ENCODE peak calls at places on chromosome 20, in four cellular contexts. M, D, B and S are unnamed samples.

GRCh38 chr20:23344336-23344735 is 6.3 kb upstream of the NXT1 start:
- DNase-seq in M (no peak), D (no peak), B (no peak), S (no peak)

GRCh38 chr20:20820104-20820503 is 107.7 kb upstream of the RALGAPA2 start:
- DNase-seq in M (no peak), D (peak; percentile 73), B (no peak), S (no peak)

GRCh38 chr20:3738109-3739053 is 5.9 kb downstream of the HSPA12B start:
- DNase-seq in M (no peak), D (peak; percentile 18), B (no peak), S (no peak)

GRCh38 chr20:18019068-18019467 is 38.6 kb downstream of the OVOL2 start:
- DNase-seq in M (no peak), D (peak; percentile 67), B (no peak), S (peak; percentile 11)

GRCh38 chr20:41150664-41151063 is 13.3 kb downstream of the PLCG1 start:
- DNase-seq in M (no peak), D (no peak), B (no peak), S (no peak)

GRCh38 chr20:12047838-12048432 is 130.2 kb downstream of the BTBD3 start:
- DNase-seq in M (no peak), D (no peak), B (no peak), S (peak; percentile 20)

GRCh38 chr20:20362774-20363435 is 5.0 kb upstream of the INSM1 start:
- DNase-seq in M (no peak), D (peak; percentile 76), B (no peak), S (no peak)

GRCh38 chr20:31570735-31571617 is 34.1 kb upstream of the ID1 start:
- DNase-seq in M (no peak), D (no peak), B (no peak), S (no peak)

GRCh38 chr20:36454664-36455427 is 86.5 kb upstream of the MYL9 start:
- DNase-seq in M (no peak), D (peak; percentile 57), B (peak; percentile 64), S (no peak)

GRCh38 chr20:5652626-5653573 is 97.3 kb upstream of the SHLD1 start:
- DNase-seq in M (no peak), D (no peak), B (no peak), S (peak; percentile 41)

GRCh38 chr20:58759947-58760346 is 67.3 kb downstream of the NPEPL1 start:
- DNase-seq in M (no peak), D (peak; percentile 9), B (no peak), S (no peak)

GRCh38 chr20:45867811-45868176 is 10.4 kb downstream of the ZSWIM3 start:
- DNase-seq in M (no peak), D (no peak), B (no peak), S (peak; percentile 69)
- H3K9ac ChIP-seq in M (no peak overlapping the region), D (no peak overlapping the region), B (no peak overlapping the region), S (peak overlapping the region; percentile 71)

DNA sequence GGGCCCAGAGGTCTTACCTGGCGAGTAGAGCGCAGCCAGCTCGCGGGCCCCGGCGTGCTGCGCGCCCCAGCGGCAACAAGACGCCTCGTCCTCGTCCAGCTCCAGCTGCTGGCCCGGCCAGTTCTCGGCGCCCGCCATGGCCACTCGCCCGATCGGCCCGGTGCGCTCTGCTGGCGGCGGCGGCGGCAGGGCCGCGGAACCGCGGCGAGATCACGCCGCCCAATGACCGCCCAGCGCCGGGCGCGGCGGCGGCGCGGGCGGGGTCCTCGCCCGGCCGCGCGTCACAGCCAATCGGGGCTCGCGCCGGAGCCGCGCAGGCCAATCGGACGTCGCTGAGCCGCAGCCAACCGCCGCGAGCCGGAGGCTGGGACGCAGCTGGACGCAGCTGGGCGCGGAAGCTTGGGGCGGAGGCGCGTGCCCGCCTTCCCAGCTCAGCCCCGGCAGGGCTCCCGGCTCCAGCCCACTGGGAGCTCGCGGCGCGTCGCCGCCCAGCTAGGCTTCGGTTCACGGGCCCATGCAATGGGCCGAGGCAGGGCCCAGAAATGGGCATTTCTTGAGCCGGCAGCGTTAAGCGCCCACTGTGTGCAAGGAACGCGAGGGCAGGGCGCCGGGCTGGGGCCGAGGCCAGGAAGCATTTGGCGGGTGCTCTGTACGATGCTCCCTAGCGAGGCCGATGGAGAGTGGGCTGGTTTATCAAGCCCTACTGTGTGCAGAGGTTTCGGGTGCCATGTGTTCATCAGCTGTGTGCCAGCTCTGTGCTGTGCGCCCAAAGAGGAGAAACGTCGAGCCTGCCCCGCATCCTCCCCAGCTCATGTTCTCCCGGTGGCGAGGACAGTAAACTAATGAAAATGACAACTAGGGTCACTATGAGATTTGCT is at the start of gene PEDS1:
- DNase-seq in M (no peak), D (peak; percentile 88), B (peak; percentile 84), S (peak; percentile 92)
- H2BK12ac ChIP-seq in M (peak within 1 kb of the TSS; percentile 95), D (peak within 1 kb of the TSS; percentile 7), B (no peak within 1 kb of the TSS), S (peak within 1 kb of the TSS; percentile 91)

DNA sequence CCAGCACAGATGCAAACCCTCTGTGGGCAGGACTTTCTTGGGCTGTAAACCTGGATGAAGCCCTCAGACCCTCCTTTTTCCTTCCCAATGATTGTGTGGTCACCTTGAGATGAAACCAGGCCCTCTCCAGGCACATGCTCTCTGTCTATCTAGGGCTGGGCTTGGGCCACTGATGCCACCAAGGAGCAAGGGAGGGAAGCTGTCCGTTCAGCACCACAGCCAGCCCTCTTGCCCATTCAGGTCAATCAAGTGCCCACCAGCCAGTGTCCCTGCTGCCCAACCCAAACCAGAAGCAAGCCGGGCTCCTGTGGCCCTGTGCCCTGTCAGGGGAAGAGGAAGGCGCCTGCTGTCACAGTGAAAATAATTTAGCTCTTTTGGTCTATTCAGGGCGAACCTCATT is 8.0 kb downstream of the STMN3 start:
- DNase-seq in M (no peak), D (no peak), B (no peak), S (no peak)
- H3K4ac ChIP-seq in M (no peak overlapping the region), D (no peak overlapping the region), B (no peak overlapping the region), S (no peak overlapping the region)

GRCh38 chr20:48782901-48783308 is 44.9 kb downstream of the PREX1 start:
- DNase-seq in M (no peak), D (no peak), B (no peak), S (no peak)
- H3K9ac ChIP-seq in M (no peak overlapping the region), D (no peak overlapping the region), B (no peak overlapping the region), S (no peak overlapping the region)